ENCODE peak calls at places on chromosome 17, in six cellular contexts. R, S, Y, G, J and Q are unnamed samples.

GRCh38 chr17:70780031-70780430 is 610.7 kb downstream of the KCNJ2 start:
- DNase-seq in J (no peak), G (no peak), Y (no peak), S (no peak), R (no peak), Q (no peak)

GRCh38 chr17:11909348-11909747 is 87.9 kb downstream of the ZNF18 start:
- DNase-seq in J (no peak), G (no peak), R (no peak), Y (no peak), S (peak; percentile 16), Q (no peak)

GRCh38 chr17:5531019-5531418 is 44.7 kb downstream of the MIS12 start:
- DNase-seq in J (no peak), R (no peak), Y (no peak), G (no peak), S (no peak), Q (no peak)

GRCh38 chr17:37605813-37606505 is 3.3 kb downstream of the SYNRG start:
- DNase-seq in S (peak; percentile 51), G (no peak), R (no peak), J (no peak), Y (no peak), Q (no peak)

GRCh38 chr17:81813861-81814683 is 10.1 kb downstream of the GCGR start:
- DNase-seq in Y (no peak), J (no peak), S (no peak), G (no peak), R (no peak), Q (no peak)

GRCh38 chr17:12242390-12242954 is 221.8 kb downstream of the MAP2K4 start:
- DNase-seq in S (no peak), R (no peak), J (no peak), G (no peak), Y (no peak), Q (no peak)

GRCh38 chr17:38719284-38719942 is 10.7 kb upstream of the CISD3 start:
- DNase-seq in R (no peak), J (no peak), Y (no peak), S (no peak), G (no peak), Q (no peak)

GRCh38 chr17:30253316-30253715 is 17.8 kb upstream of the SLC6A4 start:
- DNase-seq in S (no peak), G (no peak), Y (no peak), R (no peak), J (no peak), Q (no peak)

GRCh38 chr17:47735536-47736011 is 2.5 kb downstream of the TBX21 start:
- DNase-seq in J (peak; percentile 31), Y (no peak), S (no peak), R (no peak), G (no peak), Q (no peak)

GRCh38 chr17:69147460-69147859 is 5.8 kb upstream of the ABCA6 start:
- DNase-seq in Y (no peak), S (no peak), J (no peak), R (no peak), G (no peak), Q (no peak)

GRCh38 chr17:58564971-58565370 is 50.5 kb upstream of the MTMR4 start:
- DNase-seq in J (no peak), S (no peak), R (no peak), Y (no peak), G (no peak), Q (no peak)

GRCh38 chr17:51711581-51711980 is 446.9 kb downstream of the CA10 start:
- DNase-seq in G (no peak), J (no peak), S (no peak), R (no peak), Y (no peak), Q (no peak)

GRCh38 chr17:78346605-78347250 is 13.1 kb downstream of the SOCS3 start:
- DNase-seq in R (no peak), J (no peak), Y (no peak), G (no peak), S (no peak), Q (no peak)

GRCh38 chr17:27438631-27439030 is 17.6 kb upstream of the KSR1 start:
- DNase-seq in Y (no peak), R (no peak), G (no peak), S (no peak), J (no peak), Q (no peak)

GRCh38 chr17:38557836-38558750 is 47.7 kb downstream of the SRCIN1 start:
- DNase-seq in G (peak; percentile 59), Y (peak; percentile 89), R (peak; percentile 91), J (peak; percentile 86), S (peak; percentile 94), Q (peak; percentile 88)

GRCh38 chr17:19023209-19023999 is 18.8 kb upstream of the FAM83G start:
- DNase-seq in S (no peak), G (no peak), R (no peak), Y (no peak), J (no peak), Q (no peak)

GRCh38 chr17:48100591-48101011 is 677 bp downstream of the CBX1 start:
- DNase-seq in Y (peak; percentile 30), G (no peak), S (no peak), J (no peak), R (no peak), Q (no peak)

GRCh38 chr17:51701501-51701900 is 441.2 kb downstream of the UTP18 start:
- DNase-seq in S (no peak), R (no peak), J (no peak), Y (no peak), G (no peak), Q (no peak)

GRCh38 chr17:56902350-56902749 is 11.5 kb downstream of the TRIM25 start:
- DNase-seq in J (no peak), G (no peak), S (no peak), R (no peak), Y (no peak), Q (no peak)

GRCh38 chr17:34847939-34848338 is 113.3 kb downstream of the CCT6B start:
- DNase-seq in G (no peak), Y (no peak), J (no peak), R (no peak), S (peak; percentile 85), Q (no peak)

GRCh38 chr17:47941998-47942490 is 673 bp downstream of the PNPO start:
- DNase-seq in R (no peak), G (no peak), S (no peak), J (no peak), Y (no peak), Q (no peak)

GRCh38 chr17:41417576-41418015 is 6.8 kb downstream of the KRT37 start:
- DNase-seq in J (no peak), S (peak; percentile 7), G (no peak), Y (no peak), R (no peak), Q (no peak)

DNA sequence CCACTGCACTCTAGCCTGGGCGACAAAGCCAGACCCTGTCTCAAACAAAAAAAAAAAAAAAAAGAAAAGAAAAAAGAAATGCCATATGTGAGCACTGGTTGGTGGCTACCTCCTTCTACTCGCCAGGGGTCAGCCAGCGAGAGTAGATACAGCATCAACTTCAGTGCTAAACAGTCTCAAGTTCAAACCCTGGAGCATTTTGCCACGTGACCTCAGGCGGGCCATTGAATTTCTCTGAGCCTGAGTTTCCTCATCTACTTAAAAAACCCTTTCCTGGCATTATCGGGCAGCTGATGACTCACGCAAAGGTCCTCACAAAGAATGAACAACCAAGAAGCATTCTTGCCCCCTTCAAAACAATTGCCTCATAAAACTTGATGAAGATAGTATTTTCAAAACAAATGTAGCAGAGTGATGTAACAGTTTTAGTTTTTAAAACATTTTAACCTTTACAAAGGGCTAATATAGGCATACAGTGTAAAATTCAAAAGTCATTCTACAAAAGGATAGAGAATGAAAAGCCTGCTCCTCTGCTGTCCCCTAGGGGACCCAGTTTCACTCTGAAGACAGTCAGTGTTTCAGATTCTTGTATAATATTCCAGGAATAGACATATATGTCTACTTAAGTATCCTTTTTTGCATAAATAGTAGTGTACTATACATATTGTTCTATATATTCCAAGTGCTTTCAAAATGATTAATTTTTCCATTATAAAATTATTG is 28.4 kb downstream of the DNAH2 start:
- DNase-seq in R (peak; percentile 49), Y (no peak), S (peak; percentile 78), G (no peak), J (no peak), Q (peak; percentile 55)
- TF ChIP-seq CTCF in R (no peak), Y (no peak), S (no peak), G (no peak), J (no peak), Q (no peak)

GRCh38 chr17:46061435-46061834 is 62.4 kb downstream of the STH start:
- DNase-seq in Y (no peak), R (no peak), S (peak; percentile 27), G (no peak), J (no peak), Q (no peak)
- TF ChIP-seq CTCF in Y (peak; percentile 49), R (no peak), S (no peak), G (no peak), J (no peak), Q (peak; percentile 59)

GRCh38 chr17:44083250-44083849 is 12.8 kb downstream of the G6PC3 start:
- DNase-seq in R (no peak), Y (no peak), S (no peak), G (no peak), J (no peak), Q (no peak)
- TF ChIP-seq CTCF in R (no peak), Y (peak; percentile 33), S (peak; percentile 19), G (no peak), J (no peak), Q (no peak)

GRCh38 chr17:76353599-76354316 is at the start of gene PRPSAP1:
- DNase-seq in R (peak; percentile 81), J (peak; percentile 83), S (peak; percentile 93), Y (peak; percentile 89), G (peak; percentile 38), Q (peak; percentile 65)
- TF ChIP-seq CTCF in R (peak; percentile 49), J (no peak), S (no peak), Y (peak; percentile 76), G (peak; percentile 55), Q (peak; percentile 36)

GRCh38 chr17:2174471-2175293 is 119.8 kb downstream of the HIC1 start:
- DNase-seq in J (no peak), Y (peak; percentile 79), S (no peak), R (peak; percentile 80), G (no peak), Q (no peak)
- TF ChIP-seq CTCF in J (no peak), Y (peak; percentile 14), S (no peak), R (no peak), G (peak; percentile 27), Q (no peak)

DNA sequence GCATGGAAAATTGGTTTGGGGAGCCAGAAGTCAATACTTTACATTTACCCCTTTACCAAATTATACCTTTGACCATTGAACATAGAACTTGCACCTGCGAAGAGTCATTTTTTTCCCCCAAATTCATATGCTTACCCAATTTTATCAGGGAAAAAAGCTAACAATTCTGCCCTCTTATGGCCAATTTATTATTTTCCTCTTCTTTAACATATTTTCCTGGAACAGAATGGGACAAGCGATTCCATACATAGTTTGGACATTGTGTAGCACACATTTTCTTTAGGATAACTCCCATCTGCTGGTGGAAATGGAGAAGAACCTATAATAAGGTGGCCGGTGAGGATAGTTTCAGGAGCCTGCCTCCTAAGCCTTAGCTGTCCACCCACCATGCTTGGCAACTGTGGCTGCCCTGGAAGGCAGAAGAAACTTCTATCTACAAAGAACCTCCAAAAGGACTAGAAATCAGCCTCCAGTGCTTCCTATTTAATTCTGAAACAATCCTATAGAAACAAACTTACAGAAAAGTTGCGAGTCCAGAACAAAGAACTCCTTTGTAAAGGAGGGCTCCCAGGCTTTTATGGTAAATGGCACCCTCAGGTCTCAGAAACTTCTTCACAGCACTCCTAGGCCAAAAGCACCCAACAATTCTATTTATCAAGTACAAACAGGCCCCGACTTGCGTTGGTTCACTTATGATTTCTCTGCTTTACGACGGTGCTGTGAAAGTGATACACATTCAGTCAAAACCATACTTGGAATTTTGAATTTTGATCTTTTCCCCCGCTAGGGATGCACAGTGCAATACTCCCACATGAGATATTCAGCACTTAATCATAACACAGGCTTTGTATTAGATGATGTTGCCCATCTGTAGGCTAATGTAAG is 64.1 kb upstream of the CACNG4 start:
- DNase-seq in R (no peak), G (no peak), J (no peak), S (no peak), Y (no peak), Q (no peak)
- TF ChIP-seq CTCF in R (no peak), G (no peak), J (no peak), S (no peak), Y (peak; percentile 40), Q (no peak)